ENCODE peak calls at places on chromosomes 12 and 14, in five cellular contexts. V, C, Y, T and Q are unnamed samples.

GRCh38 chr12:20716985-20717384 is 21.9 kb downstream of the SLCO1C1 start:
- DNase-seq in T (no peak), Y (no peak), V (no peak), C (no peak), Q (no peak)

GRCh38 chr12:64229796-64230195 is 7.7 kb upstream of the KICS2 start:
- DNase-seq in T (no peak), C (no peak), Y (no peak), V (no peak), Q (no peak)

GRCh38 chr12:1781770-1782169 is 38.6 kb upstream of the LRTM2 start:
- DNase-seq in T (no peak), C (peak; percentile 63), Y (no peak), V (no peak), Q (peak; percentile 48)

GRCh38 chr14:72535485-72535884 is 358.4 kb downstream of the DPF3 start:
- DNase-seq in V (no peak), T (no peak), Y (no peak), C (no peak), Q (no peak)

GRCh38 chr12:54139030-54139429 is 49.8 kb downstream of the SMUG1 start:
- DNase-seq in C (no peak), Y (no peak), T (no peak), V (no peak), Q (no peak)

GRCh38 chr12:83318386-83318971 is 631.8 kb downstream of the TMTC2 start:
- DNase-seq in Y (no peak), T (no peak), C (peak; percentile 53), V (no peak), Q (peak; percentile 10)

GRCh38 chr12:114408881-114409795 is 3.2 kb upstream of the TBX5 start:
- DNase-seq in C (no peak), Y (no peak), T (no peak), V (no peak), Q (no peak)

GRCh38 chr14:104164041-104164440 is 25.7 kb downstream of the KIF26A start:
- DNase-seq in Y (no peak), T (no peak), C (no peak), V (no peak), Q (no peak)

GRCh38 chr14:90554341-90554740 is 157.5 kb downstream of the CALM1 start:
- DNase-seq in Y (no peak), C (no peak), V (no peak), T (no peak), Q (no peak)

GRCh38 chr12:26128180-26128579 is 3.3 kb upstream of the BHLHE41 start:
- DNase-seq in C (no peak), Y (no peak), T (no peak), V (no peak), Q (no peak)

GRCh38 chr12:7667025-7667575 is 1.4 kb upstream of the APOBEC1 start:
- DNase-seq in V (no peak), C (no peak), T (no peak), Y (no peak), Q (no peak)

GRCh38 chr14:22508662-22509035 is 80.4 kb downstream of the DAD1 start:
- DNase-seq in Y (no peak), T (no peak), C (no peak), V (no peak), Q (no peak)

GRCh38 chr14:34872822-34873590 is 2.2 kb downstream of the BAZ1A start:
- DNase-seq in Y (no peak), C (peak; percentile 40), T (no peak), V (no peak), Q (peak; percentile 51)

GRCh38 chr12:51270067-51270846 is at the start of gene SMAGP:
- DNase-seq in V (no peak), Y (peak; percentile 54), T (no peak), C (peak; percentile 46), Q (no peak)

GRCh38 chr12:6376965-6377666 is 1.8 kb upstream of the SCNN1A start:
- DNase-seq in C (no peak), T (no peak), Y (no peak), V (no peak), Q (no peak)

DNA sequence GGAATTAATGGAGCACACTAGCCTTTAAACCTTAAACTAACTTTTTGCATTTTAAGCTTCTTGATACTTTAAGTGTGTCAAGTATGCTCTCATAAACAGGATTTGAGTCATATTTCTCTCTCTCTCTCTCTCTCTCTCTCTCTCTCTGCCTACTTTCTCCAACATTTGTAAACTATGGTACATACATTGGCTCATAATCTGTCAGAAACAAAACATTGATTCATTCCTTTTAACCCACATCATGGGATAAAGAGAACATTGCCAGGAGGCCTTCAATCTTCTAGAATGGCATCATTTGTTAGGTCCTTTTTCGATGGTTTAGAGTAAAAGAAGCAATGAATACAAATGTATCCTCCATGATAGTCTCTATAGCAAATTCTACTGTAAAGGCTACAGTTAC is 81.6 kb upstream of the RERGL start:
- DNase-seq in Y (no peak), C (peak; percentile 63), V (no peak), T (no peak), Q (peak; percentile 62)
- H3K4me3 ChIP-seq in Y (no peak overlapping the region), C (no peak overlapping the region), V (no peak overlapping the region), T (no peak overlapping the region), Q (no peak overlapping the region)

DNA sequence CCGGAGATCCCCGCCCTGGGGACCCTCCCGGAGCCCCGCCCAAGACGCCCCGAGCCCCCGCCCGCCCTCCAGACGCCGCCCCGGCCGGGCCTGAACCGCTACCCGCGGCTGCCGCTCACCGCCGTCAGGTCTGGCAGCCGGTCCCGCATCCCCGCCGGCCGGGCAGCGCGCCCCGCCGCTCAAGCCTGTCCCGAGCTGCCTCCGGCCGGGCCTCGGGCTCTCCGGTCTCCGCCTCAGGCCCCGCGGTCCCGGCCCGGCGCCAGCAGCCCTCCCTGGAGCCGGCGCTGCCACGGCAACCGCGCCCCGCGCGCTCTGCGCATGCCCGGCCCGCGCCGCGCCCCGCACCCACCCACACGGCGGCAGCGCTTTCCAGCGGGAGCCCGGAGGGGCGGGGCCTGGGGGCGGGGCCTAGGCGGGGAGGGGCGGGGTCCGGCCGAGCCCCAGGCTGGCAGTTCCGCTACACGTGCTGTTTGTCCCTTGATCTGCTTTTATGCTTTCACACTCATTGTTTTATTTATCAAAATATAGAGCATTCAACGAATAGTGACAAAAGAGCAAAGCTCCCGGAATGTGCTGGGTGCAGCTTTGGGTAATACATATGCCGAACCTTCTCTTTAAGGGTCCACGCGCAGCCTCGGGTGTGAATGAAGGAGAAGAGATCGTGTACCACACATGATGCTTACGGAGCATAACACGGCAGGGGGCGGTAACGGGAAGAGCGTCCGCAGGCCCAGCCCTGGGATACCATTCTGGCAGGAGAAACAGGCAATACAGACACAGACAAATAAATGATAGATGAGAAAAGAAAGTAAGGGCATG is at the start of gene STX2:
- DNase-seq in V (peak; percentile 91), T (no peak), Y (peak; percentile 85), C (peak; percentile 70), Q (peak; percentile 12)
- TF ChIP-seq CTCF in V (no peak), T (peak; percentile 52), Y (peak; percentile 25), C (peak; percentile 36), Q (peak; percentile 40)

GRCh38 chr14:98984027-98984718 is 287.8 kb downstream of the BCL11B start:
- DNase-seq in T (no peak), C (no peak), Y (no peak), V (peak; percentile 54), Q (no peak)

GRCh38 chr14:98984719-98985041 is 287.3 kb downstream of the BCL11B start:
- DNase-seq in C (no peak), V (peak; percentile 28), Y (peak; percentile 77), T (no peak), Q (no peak)
- H3K4me3 ChIP-seq in C (no peak overlapping the region), V (no peak overlapping the region), Y (no peak overlapping the region), T (no peak overlapping the region), Q (no peak overlapping the region)

GRCh38 chr14:69475194-69475818 is 9.2 kb upstream of the PLEKHD1 start:
- DNase-seq in T (no peak), C (peak; percentile 7), Y (no peak), V (no peak), Q (peak; percentile 4)
- TF ChIP-seq CTCF in T (peak; percentile 26), C (no peak), Y (no peak), V (no peak), Q (peak; percentile 54)

GRCh38 chr14:71165650-71166049 is 258.4 kb downstream of the PCNX1 start:
- DNase-seq in C (peak; percentile 12), V (no peak), Y (no peak), T (no peak), Q (no peak)

GRCh38 chr14:71169861-71170260 is 262.6 kb downstream of the PCNX1 start:
- DNase-seq in C (no peak), Y (no peak), T (no peak), V (no peak), Q (no peak)

GRCh38 chr14:71169028-71169427 is 261.8 kb downstream of the PCNX1 start:
- DNase-seq in C (no peak), T (no peak), Y (no peak), V (no peak), Q (no peak)

GRCh38 chr14:71166434-71166833 is 259.2 kb downstream of the PCNX1 start:
- DNase-seq in Y (no peak), C (peak; percentile 78), T (no peak), V (no peak), Q (peak; percentile 60)

GRCh38 chr14:71168564-71168963 is 261.3 kb downstream of the PCNX1 start:
- DNase-seq in Y (no peak), C (no peak), V (no peak), T (no peak), Q (no peak)
- H3K4me3 ChIP-seq in Y (peak overlapping the region; percentile 22), C (no peak overlapping the region), V (no peak overlapping the region), T (no peak overlapping the region), Q (no peak overlapping the region)

DNA sequence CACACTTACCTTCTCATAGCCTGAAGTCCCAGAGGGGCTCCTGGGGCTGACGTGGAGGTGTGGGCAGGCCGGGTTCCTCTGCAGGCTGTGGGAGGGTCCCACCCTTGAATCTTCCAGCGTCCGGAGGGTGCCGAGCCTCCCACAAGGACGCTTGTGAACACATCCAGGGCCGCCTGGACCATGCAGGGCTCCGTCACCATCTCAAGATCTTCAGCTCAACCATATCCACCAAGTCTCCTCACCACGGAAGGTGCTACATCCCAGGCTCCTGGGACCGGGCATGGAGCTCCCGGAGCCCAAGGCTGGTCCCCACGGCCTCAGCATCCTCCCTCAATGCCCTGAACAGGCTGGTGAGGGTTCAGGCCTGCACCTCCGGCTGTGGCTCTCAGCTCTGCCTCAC is 10.7 kb upstream of the FBRSL1 start:
- DNase-seq in V (no peak), C (no peak), Y (no peak), T (no peak), Q (no peak)
- TF ChIP-seq CTCF in V (no peak), C (no peak), Y (no peak), T (no peak), Q (no peak)

GRCh38 chr12:14884458-14884878 is 1.2 kb downstream of the MGP start:
- DNase-seq in T (peak; percentile 54), Y (peak; percentile 88), C (peak; percentile 88), V (peak; percentile 86), Q (peak; percentile 76)
- H3K4me3 ChIP-seq in T (peak overlapping the region; percentile 13), Y (no peak overlapping the region), C (peak overlapping the region; percentile 19), V (peak overlapping the region; percentile 61), Q (no peak overlapping the region)

DNA sequence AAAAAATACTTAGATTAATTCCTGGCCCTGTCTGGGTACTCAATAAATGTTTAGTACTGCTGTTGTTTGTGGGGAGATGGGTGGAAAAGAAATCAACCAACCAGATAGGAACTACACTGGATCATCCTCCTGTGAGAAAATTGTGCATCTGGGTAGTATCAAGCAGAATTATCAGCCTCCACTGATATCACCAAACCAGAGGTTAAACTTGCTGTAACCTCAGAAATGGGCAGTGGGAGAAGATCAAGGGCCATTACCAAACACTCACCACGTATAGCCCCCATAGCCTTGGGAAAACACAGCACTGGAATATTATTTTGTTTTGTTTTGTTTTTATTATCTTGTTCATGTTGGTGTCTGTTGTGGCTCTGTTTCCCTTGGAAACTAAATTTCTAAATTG is 19.7 kb downstream of the VEZT start:
- DNase-seq in Y (no peak), C (no peak), V (no peak), T (no peak), Q (no peak)
- TF ChIP-seq CTCF in Y (no peak), C (no peak), V (no peak), T (no peak), Q (no peak)